ENCODE peak calls at places on chromosomes 3 and 15, in seven cellular contexts. Q is cardiac fibroblast, O is AG09309, G is cardiac muscle cell, R is lower leg skin, P is prostate gland, K is GM10248. L is an unnamed sample.

GRCh38 chr15:99130314-99130713 is 25.4 kb downstream of the SYNM start:
- DNase-seq in Q (no peak), O (no peak), G (no peak), R (peak; percentile 52), P (no peak), K (no peak), L (no peak)

GRCh38 chr3:127195417-127195816 is 2.5 kb downstream of the PRR23E start:
- DNase-seq in Q (no peak), O (no peak), G (no peak), R (no peak), P (no peak), K (peak; percentile 16), L (no peak)

GRCh38 chr3:98359993-98360675 is 6.5 kb downstream of the OR5K4 start:
- DNase-seq in Q (peak; percentile 1), O (no peak), G (no peak), R (no peak), P (no peak), K (no peak), L (no peak)

GRCh38 chr3:178982138-178982537 is 89.5 kb downstream of the ZMAT3 start:
- DNase-seq in Q (no peak), O (no peak), G (no peak), R (no peak), P (no peak), K (peak; percentile 34), L (no peak)

GRCh38 chr15:32956006-32956405 is 238.2 kb downstream of the GREM1 start:
- DNase-seq in Q (peak; percentile 86), O (peak; percentile 80), G (peak; percentile 40), R (no peak), P (no peak), K (peak; percentile 40), L (peak; percentile 88)

GRCh38 chr3:197487911-197488391 is 67.8 kb downstream of the BDH1 start:
- DNase-seq in Q (peak; percentile 89), O (peak; percentile 83), G (no peak), R (no peak), P (peak; percentile 57), K (no peak), L (no peak)

GRCh38 chr15:87846746-87847145 is 409.8 kb downstream of the NTRK3 start:
- DNase-seq in Q (peak; percentile 20), O (no peak), G (no peak), R (no peak), P (no peak), K (no peak), L (no peak)

GRCh38 chr3:46416134-46417119 is 9.4 kb downstream of the CCRL2 start:
- DNase-seq in Q (no peak), O (no peak), G (no peak), R (no peak), P (no peak), K (no peak), L (no peak)

GRCh38 chr3:129695203-129695602 is 88.7 kb upstream of the PLXND1 start:
- DNase-seq in Q (peak; percentile 18), O (peak; percentile 64), G (no peak), R (no peak), P (no peak), K (no peak), L (peak; percentile 25)

GRCh38 chr3:113097821-113098516 is 107.2 kb downstream of the GTPBP8 start:
- DNase-seq in Q (peak; percentile 47), O (peak; percentile 62), G (no peak), R (no peak), P (no peak), K (no peak), L (no peak)

GRCh38 chr3:11624704-11625375 is 18.9 kb downstream of the VGLL4 start:
- DNase-seq in Q (no peak), O (no peak), G (no peak), R (no peak), P (no peak), K (no peak), L (no peak)

GRCh38 chr3:46998121-46998851 is 18.8 kb downstream of the NBEAL2 start:
- DNase-seq in Q (peak; percentile 62), O (no peak), G (peak; percentile 81), R (no peak), P (peak; percentile 65), K (peak; percentile 84), L (no peak)

GRCh38 chr3:101677436-101678286 is 729 bp upstream of the ZBTB11 start:
- DNase-seq in Q (no peak), O (no peak), G (no peak), R (no peak), P (peak; percentile 13), K (no peak), L (no peak)

GRCh38 chr3:71441217-71441924 is 142.2 kb downstream of the FOXP1 start:
- DNase-seq in Q (peak; percentile 27), O (no peak), G (no peak), R (no peak), P (no peak), K (no peak), L (no peak)

GRCh38 chr3:147269907-147270306 is 136.4 kb downstream of the ZIC4 start:
- DNase-seq in Q (no peak), O (no peak), G (no peak), R (no peak), P (no peak), K (no peak), L (no peak)

GRCh38 chr15:33492434-33493052 is 181.8 kb downstream of the RYR3 start:
- DNase-seq in Q (no peak), O (no peak), G (no peak), R (no peak), P (no peak), K (no peak), L (no peak)

GRCh38 chr15:77470227-77470626 is 49.5 kb downstream of the HMG20A start:
- DNase-seq in Q (no peak), O (no peak), G (no peak), R (no peak), P (no peak), K (no peak), L (no peak)

GRCh38 chr15:37004981-37005735 is 95.2 kb downstream of the MEIS2 start:
- DNase-seq in Q (no peak), O (no peak), G (no peak), R (no peak), P (no peak), K (no peak), L (no peak)

GRCh38 chr3:179174898-179175297 is 26.7 kb downstream of the PIK3CA start:
- DNase-seq in Q (no peak), O (no peak), G (no peak), R (no peak), P (no peak), K (peak; percentile 15), L (no peak)

GRCh38 chr3:112773864-112774263 is 72.8 kb downstream of the CD200R1L start:
- DNase-seq in Q (no peak), O (no peak), G (no peak), R (no peak), P (no peak), K (no peak), L (no peak)

GRCh38 chr15:78506971-78507830 is at the start of gene HYKK:
- DNase-seq in Q (peak; percentile 97), O (peak; percentile 86), G (peak; percentile 97), R (peak; percentile 97), P (peak; percentile 96), K (peak; percentile 91), L (peak; percentile 88)
- TF ChIP-seq CTCF in Q (peak; percentile 13), O (no peak), G (no peak), R (no peak), P (no peak), K (no peak), L (no peak)

GRCh38 chr3:54720604-54721003 is 207.3 kb downstream of the LRTM1 start:
- DNase-seq in Q (no peak), O (no peak), G (no peak), R (no peak), P (no peak), K (no peak), L (no peak)
- TF ChIP-seq CTCF in Q (no peak), O (no peak), G (no peak), R (no peak), P (no peak), K (no peak), L (no peak)

DNA sequence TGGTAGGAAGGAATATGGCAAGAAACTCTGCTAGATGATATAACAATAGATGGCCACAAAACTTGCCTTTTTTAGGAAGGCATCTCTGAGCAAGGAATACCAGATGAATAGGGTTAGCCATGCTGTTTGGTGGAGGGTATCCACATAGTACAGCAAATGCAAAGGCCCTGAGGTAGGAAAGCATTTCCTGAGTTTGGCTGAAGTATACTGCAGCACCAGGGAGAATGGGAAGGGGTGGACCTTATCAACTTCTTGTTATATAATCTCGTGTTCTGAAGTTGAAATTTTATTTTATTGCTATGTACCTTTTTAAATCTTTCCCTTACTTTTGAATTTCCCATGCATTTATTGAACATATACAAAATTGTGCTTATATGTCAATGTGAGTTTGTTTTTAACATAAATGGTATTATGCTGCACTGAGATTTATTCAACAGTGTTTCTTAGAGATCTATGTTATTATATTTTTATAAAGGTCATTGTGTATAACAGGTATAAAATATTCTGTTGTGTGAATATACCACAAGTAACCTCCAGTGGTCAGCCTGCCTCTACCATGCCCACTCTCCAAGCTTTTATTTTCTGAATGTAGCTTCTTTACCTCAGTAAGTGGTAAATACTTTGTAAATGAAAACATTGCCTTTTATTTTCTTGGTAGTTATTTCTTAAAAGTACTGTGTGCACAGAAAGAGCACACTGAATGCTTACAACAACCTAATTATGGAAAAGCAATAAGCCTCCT is 2.8 kb upstream of the KAT2B start:
- DNase-seq in Q (no peak), O (no peak), G (no peak), R (no peak), P (no peak), K (no peak), L (no peak)
- TF ChIP-seq CTCF in Q (no peak), O (no peak), G (peak; percentile 3), R (no peak), P (no peak), K (no peak), L (no peak)

GRCh38 chr15:91136386-91136923 is 36.4 kb downstream of the SV2B start:
- DNase-seq in Q (no peak), O (no peak), G (no peak), R (peak; percentile 64), P (no peak), K (no peak), L (no peak)

GRCh38 chr15:91140561-91140960 is 40.5 kb downstream of the SV2B start:
- DNase-seq in Q (no peak), O (no peak), G (no peak), R (peak; percentile 21), P (no peak), K (no peak), L (no peak)

GRCh38 chr15:91146728-91147127 is 46.7 kb downstream of the SV2B start:
- DNase-seq in Q (no peak), O (no peak), G (no peak), R (no peak), P (no peak), K (no peak), L (no peak)

GRCh38 chr15:91141102-91141501 is 41.0 kb downstream of the SV2B start:
- DNase-seq in Q (no peak), O (no peak), G (no peak), R (peak; percentile 37), P (no peak), K (no peak), L (no peak)

DNA sequence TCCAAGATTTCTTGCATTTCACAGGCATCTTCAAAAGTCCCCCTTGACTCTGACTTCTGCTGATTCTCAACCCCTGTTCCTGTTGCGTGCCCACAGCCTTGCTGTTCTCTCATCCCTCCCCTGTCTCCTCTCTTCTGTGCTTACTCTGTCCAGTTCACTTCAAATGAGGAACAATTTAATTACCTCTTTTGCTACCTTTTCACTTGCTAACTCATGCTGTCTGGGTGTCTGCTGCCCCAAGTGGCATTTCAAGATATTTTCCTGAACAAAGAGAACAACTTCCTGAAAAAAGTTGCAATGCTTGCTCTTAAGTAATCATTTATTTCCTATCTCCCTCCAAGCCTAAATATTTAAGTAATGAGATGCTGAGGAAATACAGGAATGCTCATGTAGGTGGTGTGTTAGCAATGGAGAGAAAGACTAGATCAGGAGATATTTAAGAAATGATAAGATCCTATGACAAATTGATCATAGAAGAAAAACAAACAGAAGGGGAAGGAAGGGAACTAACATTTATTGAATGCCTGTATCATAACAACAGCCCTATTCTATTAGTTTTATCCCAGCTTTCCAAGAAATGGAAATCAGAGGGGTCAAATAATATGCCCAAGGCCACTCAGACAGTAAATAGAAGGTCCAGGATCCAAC is 42.2 kb downstream of the SV2B start:
- DNase-seq in Q (no peak), O (no peak), G (no peak), R (peak; percentile 3), P (no peak), K (peak; percentile 26), L (no peak)
- TF ChIP-seq CTCF in Q (no peak), O (peak; percentile 12), G (no peak), R (no peak), P (no peak), K (peak; percentile 63), L (no peak)

L was measured in AG09319.